ENCODE peak calls at places on chromosomes 1 and 21, in five cellular contexts. H is NCI-H1092 treated with DMSO at 0.1 percent for 48 hours, J is WTC11, R is ELR, E is AG09319. D is an unnamed sample.

GRCh38 chr1:76291737-76292136 is 217.2 kb downstream of the ST6GALNAC3 start:
- DNase-seq in H (no peak), E (no peak), J (no peak), R (no peak), D (no peak)

GRCh38 chr1:46484783-46485490 is 4.7 kb upstream of the DMBX1 start:
- DNase-seq in H (no peak), R (no peak), E (no peak), J (no peak), D (no peak)

GRCh38 chr1:101996830-101997485 is at the start of gene OLFM3:
- DNase-seq in R (peak; percentile 53), H (peak; percentile 14), E (no peak), J (peak; percentile 84), D (peak; percentile 84)

GRCh38 chr21:41612674-41613250 is 104.8 kb upstream of the TMPRSS2 start:
- DNase-seq in J (peak; percentile 79), R (peak; percentile 71), H (peak; percentile 46), E (peak; percentile 97), D (peak; percentile 85)

GRCh38 chr1:210697185-210697584 is 368.5 kb downstream of the HHAT start:
- DNase-seq in H (no peak), R (no peak), E (no peak), J (no peak), D (peak; percentile 51)

GRCh38 chr21:44872266-44872567 is 1.3 kb downstream of the PTTG1IP start:
- DNase-seq in R (no peak), E (no peak), H (no peak), J (no peak), D (no peak)

GRCh38 chr1:204782118-204782700 is 88.5 kb upstream of the NFASC start:
- DNase-seq in J (no peak), R (peak; percentile 42), E (no peak), H (no peak), D (no peak)

GRCh38 chr21:44054710-44055109 is 42.6 kb downstream of the TRAPPC10 start:
- DNase-seq in R (no peak), H (no peak), J (no peak), E (no peak), D (no peak)

GRCh38 chr1:160997323-160998038 is 23.5 kb downstream of the F11R start:
- DNase-seq in H (peak; percentile 11), R (peak; percentile 78), J (peak; percentile 64), E (peak; percentile 19), D (peak; percentile 70)

D was measured in iPS-NIHi11.